ENCODE peak calls at places on chromosomes 12 and 14, in seven cellular contexts. F is small intestine; G is CD8-positive, alpha-beta memory T cell; S is BJ; A is tibial artery; W is CD8-positive, alpha-beta T cell; M is mucosa of descending colon. U is an unnamed sample.

GRCh38 chr12:86660488-86661171 is 404.4 kb upstream of the MGAT4C start:
- DNase-seq in F (no peak), G (no peak), S (no peak), A (no peak), W (no peak), M (no peak), U (peak; percentile 18)

GRCh38 chr12:45705404-45705803 is 24.1 kb upstream of the ARID2 start:
- DNase-seq in F (no peak), G (no peak), S (no peak), A (no peak), W (no peak), M (no peak), U (no peak)

GRCh38 chr14:70036665-70037064 is 152.1 kb downstream of the SLC8A3 start:
- DNase-seq in F (no peak), G (no peak), S (no peak), A (no peak), W (no peak), M (no peak), U (no peak)

GRCh38 chr12:18462437-18462836 is 201.1 kb downstream of the PIK3C2G start:
- DNase-seq in F (no peak), G (no peak), S (peak; percentile 50), A (no peak), W (no peak), M (no peak), U (no peak)

GRCh38 chr14:36510078-36510799 is 9.8 kb downstream of the NKX2-1 start:
- DNase-seq in F (no peak), G (no peak), S (no peak), A (no peak), W (no peak), M (peak; percentile 23), U (no peak)

GRCh38 chr14:81401420-81402122 is 1.4 kb upstream of the STON2 start:
- DNase-seq in F (no peak), G (no peak), S (peak; percentile 88), A (no peak), W (no peak), M (no peak), U (peak; percentile 95)

GRCh38 chr12:107748472-107748871 is 12.5 kb downstream of the PRDM4 start:
- DNase-seq in F (no peak), G (no peak), S (peak; percentile 27), A (no peak), W (no peak), M (no peak), U (no peak)

GRCh38 chr12:112308184-112308583 is 74.0 kb downstream of the HECTD4 start:
- DNase-seq in F (no peak), G (no peak), S (no peak), A (no peak), W (no peak), M (no peak), U (no peak)

GRCh38 chr12:105330938-105331804 is 680 bp downstream of the C12orf75 start:
- DNase-seq in F (peak; percentile 16), G (peak; percentile 48), S (no peak), A (no peak), W (peak; percentile 32), M (peak; percentile 66), U (no peak)

GRCh38 chr12:51823875-51824565 is 24.5 kb downstream of the FIGNL2 start:
- DNase-seq in F (peak; percentile 79), G (peak; percentile 27), S (no peak), A (no peak), W (peak; percentile 27), M (no peak), U (no peak)

GRCh38 chr14:73753043-73753886 is 39.1 kb upstream of the PNMA1 start:
- DNase-seq in F (peak; percentile 98), G (peak; percentile 66), S (no peak), A (peak; percentile 72), W (peak; percentile 52), M (peak; percentile 88), U (no peak)

GRCh38 chr14:73755434-73756014 is 41.3 kb upstream of the PNMA1 start:
- DNase-seq in F (peak; percentile 72), G (peak; percentile 39), S (no peak), A (no peak), W (no peak), M (peak; percentile 80), U (no peak)

GRCh38 chr14:73753887-73754880 is 40.0 kb upstream of the PNMA1 start:
- DNase-seq in F (peak; percentile 81), G (peak; percentile 43), S (no peak), A (no peak), W (no peak), M (peak; percentile 67), U (no peak)

GRCh38 chr14:73757381-73757780 is 43.2 kb upstream of the PNMA1 start:
- DNase-seq in F (no peak), G (no peak), S (no peak), A (no peak), W (no peak), M (no peak), U (no peak)

DNA sequence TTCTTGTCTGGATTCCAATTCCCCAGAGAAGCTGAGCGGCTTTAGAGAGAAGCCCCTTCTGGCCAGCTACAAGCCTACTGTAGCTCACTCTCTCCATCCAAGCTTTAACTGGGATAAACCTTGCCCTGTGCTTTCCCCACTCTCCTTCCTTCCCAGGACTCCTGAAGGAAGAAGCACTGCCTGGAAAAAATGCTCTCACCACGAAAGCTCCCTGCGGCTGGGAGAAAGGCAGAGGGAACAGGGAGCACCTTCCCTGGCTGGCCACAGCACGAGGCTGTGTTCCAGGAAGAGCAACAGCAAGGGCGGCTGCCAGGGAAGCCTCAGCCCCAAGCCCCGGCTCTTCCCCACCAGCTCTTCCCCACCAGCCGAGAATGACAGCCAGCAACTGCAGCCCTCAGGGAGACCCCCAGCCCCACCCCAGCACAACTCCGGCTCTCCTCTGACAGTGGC is 40.8 kb upstream of the PNMA1 start:
- DNase-seq in F (no peak), G (no peak), S (no peak), A (peak; percentile 60), W (no peak), M (peak; percentile 70), U (no peak)
- H3K4me3 ChIP-seq in F (peak overlapping the region; percentile 16), G (peak overlapping the region; percentile 42), S (peak overlapping the region; percentile 9), A (peak overlapping the region; percentile 33), W (peak overlapping the region; percentile 55), M (no peak overlapping the region), U (peak overlapping the region; percentile 26)

GRCh38 chr12:12909228-12909994 is 18.0 kb downstream of the GPRC5A start:
- DNase-seq in F (no peak), G (no peak), S (no peak), A (no peak), W (no peak), M (no peak), U (no peak)

GRCh38 chr12:12909995-12910391 is 18.6 kb downstream of the GPRC5A start:
- DNase-seq in F (peak; percentile 29), G (no peak), S (no peak), A (no peak), W (no peak), M (no peak), U (no peak)

GRCh38 chr12:12907552-12907951 is 16.2 kb downstream of the GPRC5A start:
- DNase-seq in F (no peak), G (no peak), S (no peak), A (no peak), W (no peak), M (no peak), U (no peak)

GRCh38 chr12:12903642-12904609 is 12.6 kb downstream of the GPRC5A start:
- DNase-seq in F (peak; percentile 98), G (no peak), S (no peak), A (no peak), W (no peak), M (peak; percentile 65), U (no peak)

GRCh38 chr12:12908252-12908651 is 16.9 kb downstream of the GPRC5A start:
- DNase-seq in F (no peak), G (no peak), S (no peak), A (no peak), W (no peak), M (no peak), U (no peak)
- H3K4me3 ChIP-seq in F (no peak overlapping the region), G (no peak overlapping the region), S (no peak overlapping the region), A (no peak overlapping the region), W (no peak overlapping the region), M (no peak overlapping the region), U (no peak overlapping the region)

GRCh38 chr14:50615566-50615965 is 52.5 kb downstream of the SAV1 start:
- DNase-seq in F (no peak), G (no peak), S (no peak), A (no peak), W (no peak), M (no peak), U (no peak)

GRCh38 chr14:50622978-50623377 is 45.1 kb downstream of the SAV1 start:
- DNase-seq in F (no peak), G (no peak), S (no peak), A (no peak), W (no peak), M (no peak), U (no peak)

GRCh38 chr14:50620341-50620740 is 47.8 kb downstream of the SAV1 start:
- DNase-seq in F (no peak), G (no peak), S (no peak), A (no peak), W (no peak), M (no peak), U (no peak)

GRCh38 chr14:50616275-50616674 is 51.8 kb downstream of the SAV1 start:
- DNase-seq in F (no peak), G (no peak), S (no peak), A (no peak), W (no peak), M (no peak), U (no peak)

DNA sequence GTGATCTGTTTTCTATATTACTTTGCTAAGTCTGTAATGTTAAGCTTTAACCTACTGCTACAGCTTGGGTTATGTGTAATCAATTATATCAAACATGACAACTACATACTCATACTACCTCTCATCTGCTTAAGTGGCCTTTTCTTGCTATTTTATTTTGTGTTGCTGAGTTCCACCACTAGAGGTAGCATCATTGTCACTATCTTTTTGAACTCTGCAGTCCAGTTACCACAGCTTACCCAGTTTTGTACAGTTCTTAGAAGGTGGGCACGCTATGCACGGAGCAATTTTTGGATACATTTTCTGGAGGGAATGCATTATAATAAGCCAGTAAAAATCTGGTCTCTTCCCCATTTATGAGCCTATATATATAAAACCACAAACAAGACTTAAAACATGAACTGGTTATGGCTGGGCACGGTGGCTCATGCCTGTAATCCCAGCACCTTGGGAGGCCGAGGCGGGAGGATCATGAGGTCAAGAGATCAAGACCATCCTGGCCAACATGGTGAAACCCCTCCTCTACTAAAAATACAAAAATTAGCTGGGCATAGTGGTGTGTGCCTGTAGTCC is 48.5 kb downstream of the SAV1 start:
- DNase-seq in F (peak; percentile 21), G (no peak), S (no peak), A (no peak), W (no peak), M (no peak), U (peak; percentile 2)
- H3K4me3 ChIP-seq in F (no peak overlapping the region), G (no peak overlapping the region), S (no peak overlapping the region), A (no peak overlapping the region), W (no peak overlapping the region), M (no peak overlapping the region), U (no peak overlapping the region)

DNA sequence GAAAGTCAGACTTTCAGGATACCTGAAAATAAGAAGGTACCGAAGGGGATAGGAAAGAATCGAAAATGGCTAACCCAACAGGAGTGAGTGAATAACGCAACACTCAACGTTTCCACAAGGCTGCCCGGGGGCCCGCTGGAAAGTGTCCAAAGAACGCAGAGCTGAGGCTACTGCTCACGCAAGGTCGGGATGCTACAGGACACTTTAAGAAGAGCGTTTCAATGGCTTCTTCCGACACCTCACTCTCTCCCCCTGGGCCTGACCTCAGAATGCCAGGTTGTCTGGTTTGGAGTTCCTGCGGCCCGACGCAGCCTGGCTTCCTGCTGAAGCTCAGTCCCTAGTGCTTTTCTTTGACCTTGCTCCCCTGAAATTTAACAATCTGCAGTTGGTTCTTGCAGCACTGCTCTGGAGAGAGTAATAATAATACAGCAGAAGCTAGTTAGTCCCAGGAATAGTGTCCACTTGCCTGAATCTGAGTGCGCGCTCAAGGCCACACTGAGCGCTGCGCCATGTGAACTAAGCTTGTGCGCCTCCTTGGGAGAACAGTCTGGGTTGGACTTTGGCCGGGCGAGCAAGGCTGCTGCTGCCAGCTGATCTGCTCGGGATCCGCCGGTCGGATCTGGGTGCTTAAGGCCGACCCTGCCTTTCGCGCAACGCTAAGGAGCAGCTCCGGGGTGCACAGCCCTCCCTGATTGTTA is 2.0 kb upstream of the ALX1 start:
- DNase-seq in F (peak; percentile 57), G (no peak), S (no peak), A (no peak), W (no peak), M (peak; percentile 50), U (no peak)
- H3K4me3 ChIP-seq in F (no peak overlapping the region), G (no peak overlapping the region), S (no peak overlapping the region), A (no peak overlapping the region), W (no peak overlapping the region), M (no peak overlapping the region), U (no peak overlapping the region)